ENCODE peak calls at places on chromosomes 11 and 22, in six cellular contexts. I is psoas muscle; O is CD8-positive, alpha-beta memory T cell; A is PC-9; X is A549; B is breast epithelium. Y is an unnamed sample.

GRCh38 chr22:48249721-48250268 is 1487.3 kb downstream of the TBC1D22A start:
- DNase-seq in I (no peak), O (no peak), A (no peak), X (no peak), B (no peak), Y (no peak)

GRCh38 chr11:104000798-104001197 is 35.6 kb upstream of the DDI1 start:
- DNase-seq in I (no peak), O (no peak), A (no peak), X (no peak), B (no peak), Y (no peak)

GRCh38 chr22:48881326-48881980 is 946.2 kb downstream of the BRD1 start:
- DNase-seq in I (no peak), O (no peak), A (no peak), X (no peak), B (no peak), Y (no peak)

GRCh38 chr22:45203150-45203974 is 37.3 kb downstream of the KIAA0930 start:
- DNase-seq in I (no peak), O (no peak), A (no peak), X (no peak), B (peak), Y (no peak)

GRCh38 chr22:40855104-40855959 is 1.1 kb downstream of the ST13 start:
- DNase-seq in I (peak), O (peak), A (no peak), X (no peak), B (no peak), Y (no peak)

GRCh38 chr22:23684561-23685031 is 6.2 kb upstream of the RGL4 start:
- DNase-seq in I (no peak), O (no peak), A (no peak), X (no peak), B (peak), Y (no peak)

GRCh38 chr11:117934526-117935307 is 5.5 kb upstream of the TMPRSS13 start:
- DNase-seq in I (no peak), O (no peak), A (no peak), X (no peak), B (peak), Y (no peak)

GRCh38 chr22:42844756-42845155 is 12.3 kb downstream of the ARFGAP3 start:
- DNase-seq in I (no peak), O (no peak), A (peak), X (peak), B (no peak), Y (no peak)

GRCh38 chr11:117670924-117671323 is 126.1 kb downstream of the DSCAML1 start:
- DNase-seq in I (no peak), O (no peak), A (no peak), X (no peak), B (no peak), Y (no peak)

GRCh38 chr22:43155789-43156188 is 4.4 kb downstream of the TSPO start:
- DNase-seq in I (no peak), O (no peak), A (no peak), X (no peak), B (no peak), Y (no peak)

GRCh38 chr11:17381156-17381555 is 7.3 kb downstream of the KCNJ11 start:
- DNase-seq in I (no peak), O (no peak), A (no peak), X (no peak), B (no peak), Y (no peak)

GRCh38 chr11:76635991-76636520 is 34.5 kb downstream of the LRRC32 start:
- DNase-seq in I (no peak), O (no peak), A (no peak), X (no peak), B (no peak), Y (no peak)

GRCh38 chr11:72771507-72771906 is 19.3 kb upstream of the ARAP1 start:
- DNase-seq in I (no peak), O (no peak), A (no peak), X (no peak), B (no peak), Y (no peak)

GRCh38 chr11:2536440-2536989 is 91.7 kb downstream of the KCNQ1 start:
- DNase-seq in I (peak), O (no peak), A (no peak), X (no peak), B (no peak), Y (no peak)

GRCh38 chr11:97389270-97389669 is 999.5 kb downstream of the JRKL start:
- DNase-seq in I (no peak), O (no peak), A (no peak), X (no peak), B (no peak), Y (no peak)

GRCh38 chr11:1111545-1112212 is 37.0 kb downstream of the MUC2 start:
- DNase-seq in I (peak), O (no peak), A (no peak), X (no peak), B (no peak), Y (no peak)

GRCh38 chr11:17412488-17413180 is 24.2 kb upstream of the KCNJ11 start:
- DNase-seq in I (no peak), O (no peak), A (no peak), X (peak), B (no peak), Y (no peak)

GRCh38 chr22:48259991-48260670 is 1497.7 kb downstream of the TBC1D22A start:
- DNase-seq in I (no peak), O (no peak), A (no peak), X (no peak), B (no peak), Y (no peak)

GRCh38 chr11:10701982-10702381 is 8.4 kb upstream of the IRAG1 start:
- DNase-seq in I (no peak), O (no peak), A (peak), X (no peak), B (no peak), Y (no peak)

GRCh38 chr11:119218141-119218878 is 12.2 kb downstream of the CBL start:
- DNase-seq in I (no peak), O (no peak), A (peak), X (peak), B (no peak), Y (no peak)

GRCh38 chr11:87603887-87604286 is 566.2 kb downstream of the TMEM135 start:
- DNase-seq in I (no peak), O (no peak), A (no peak), X (no peak), B (no peak), Y (no peak)

GRCh38 chr11:70233511-70233919 is 30.4 kb downstream of the FADD start:
- DNase-seq in I (no peak), O (no peak), A (peak), X (peak), B (peak), Y (no peak)

GRCh38 chr11:26297179-26297970 is 34.6 kb upstream of the ANO3 start:
- DNase-seq in I (no peak), O (no peak), A (peak), X (peak), B (no peak), Y (no peak)

GRCh38 chr11:123570939-123571590 is 83.4 kb downstream of the SCN3B start:
- DNase-seq in I (no peak), O (no peak), A (no peak), X (no peak), B (no peak), Y (no peak)

GRCh38 chr22:43009444-43009843 is 5.5 kb downstream of the PACSIN2 start:
- DNase-seq in I (no peak), O (no peak), A (no peak), X (no peak), B (no peak), Y (no peak)

GRCh38 chr11:65066315-65066714 is 8.0 kb upstream of the NAALADL1 start:
- DNase-seq in I (no peak), O (no peak), A (peak), X (no peak), B (no peak), Y (no peak)

GRCh38 chr11:2084721-2085120 is 54.5 kb downstream of the IGF2 start:
- DNase-seq in I (no peak), O (no peak), A (no peak), X (no peak), B (peak), Y (no peak)

GRCh38 chr11:10657308-10658271 is 36.0 kb downstream of the IRAG1 start:
- DNase-seq in I (no peak), O (no peak), A (peak), X (peak), B (no peak), Y (no peak)

GRCh38 chr22:39117585-39118191 is 20.6 kb downstream of the APOBEC3H start:
- DNase-seq in I (no peak), O (peak), A (peak), X (peak), B (no peak), Y (no peak)

GRCh38 chr22:35987487-35987886 is 41.1 kb downstream of the RBFOX2 start:
- DNase-seq in I (no peak), O (no peak), A (no peak), X (no peak), B (no peak), Y (no peak)

GRCh38 chr22:26658671-26659478 is 1.5 kb downstream of the MIAT start:
- DNase-seq in I (peak), O (peak), A (peak), X (peak), B (no peak), Y (peak)

GRCh38 chr11:18171377-18172000 is 1.1 kb upstream of the MRGPRX4 start:
- DNase-seq in I (no peak), O (no peak), A (no peak), X (peak), B (no peak), Y (no peak)

GRCh38 chr11:133476570-133477262 is 55.6 kb downstream of the OPCML start:
- DNase-seq in I (no peak), O (no peak), A (no peak), X (no peak), B (no peak), Y (no peak)

GRCh38 chr11:69156673-69157155 is 979 bp downstream of the SMIM38 start:
- DNase-seq in I (no peak), O (no peak), A (peak), X (no peak), B (no peak), Y (no peak)

GRCh38 chr22:44686873-44687600 is 15.0 kb upstream of the PRR5 start:
- DNase-seq in I (no peak), O (no peak), A (peak), X (peak), B (no peak), Y (no peak)

DNA sequence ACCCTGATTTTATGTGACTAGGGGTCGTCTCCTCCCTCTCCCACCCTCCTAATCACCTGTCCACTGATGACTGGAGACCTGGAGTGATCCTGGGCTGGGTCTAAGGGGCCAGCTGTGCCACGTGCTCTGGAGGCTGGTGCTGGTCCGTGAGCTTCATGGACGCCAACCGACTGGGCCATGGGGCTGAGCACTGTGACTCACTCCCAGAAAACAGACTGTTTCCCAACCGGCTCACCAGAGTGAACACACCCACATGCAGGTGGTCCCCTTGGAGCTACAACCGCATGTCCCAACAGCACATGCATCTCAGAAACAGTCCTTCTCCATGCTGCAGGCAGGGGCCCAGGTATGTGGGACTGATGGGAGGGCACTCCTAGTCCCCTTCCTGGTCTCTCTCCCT is 14.0 kb upstream of the LMO1 start:
- DNase-seq in I (no peak), O (no peak), A (no peak), X (no peak), B (no peak), Y (no peak)
- H3K27ac ChIP-seq in I (no peak), O (no peak), A (no peak), X (no peak), B (no peak), Y (no peak)

GRCh38 chr11:66685276-66686099 is 7.8 kb upstream of the RBM4B start:
- DNase-seq in I (no peak), O (no peak), A (no peak), X (no peak), B (peak), Y (no peak)

GRCh38 chr11:66687831-66688281 is 10.2 kb upstream of the RBM4B start:
- DNase-seq in I (no peak), O (no peak), A (no peak), X (no peak), B (no peak), Y (no peak)

GRCh38 chr11:66686100-66686785 is 8.6 kb upstream of the RBM4B start:
- DNase-seq in I (no peak), O (no peak), A (no peak), X (no peak), B (peak), Y (no peak)

GRCh38 chr11:66688561-66689534 is 11.2 kb upstream of the RBM4B start:
- DNase-seq in I (no peak), O (no peak), A (no peak), X (no peak), B (no peak), Y (no peak)

DNA sequence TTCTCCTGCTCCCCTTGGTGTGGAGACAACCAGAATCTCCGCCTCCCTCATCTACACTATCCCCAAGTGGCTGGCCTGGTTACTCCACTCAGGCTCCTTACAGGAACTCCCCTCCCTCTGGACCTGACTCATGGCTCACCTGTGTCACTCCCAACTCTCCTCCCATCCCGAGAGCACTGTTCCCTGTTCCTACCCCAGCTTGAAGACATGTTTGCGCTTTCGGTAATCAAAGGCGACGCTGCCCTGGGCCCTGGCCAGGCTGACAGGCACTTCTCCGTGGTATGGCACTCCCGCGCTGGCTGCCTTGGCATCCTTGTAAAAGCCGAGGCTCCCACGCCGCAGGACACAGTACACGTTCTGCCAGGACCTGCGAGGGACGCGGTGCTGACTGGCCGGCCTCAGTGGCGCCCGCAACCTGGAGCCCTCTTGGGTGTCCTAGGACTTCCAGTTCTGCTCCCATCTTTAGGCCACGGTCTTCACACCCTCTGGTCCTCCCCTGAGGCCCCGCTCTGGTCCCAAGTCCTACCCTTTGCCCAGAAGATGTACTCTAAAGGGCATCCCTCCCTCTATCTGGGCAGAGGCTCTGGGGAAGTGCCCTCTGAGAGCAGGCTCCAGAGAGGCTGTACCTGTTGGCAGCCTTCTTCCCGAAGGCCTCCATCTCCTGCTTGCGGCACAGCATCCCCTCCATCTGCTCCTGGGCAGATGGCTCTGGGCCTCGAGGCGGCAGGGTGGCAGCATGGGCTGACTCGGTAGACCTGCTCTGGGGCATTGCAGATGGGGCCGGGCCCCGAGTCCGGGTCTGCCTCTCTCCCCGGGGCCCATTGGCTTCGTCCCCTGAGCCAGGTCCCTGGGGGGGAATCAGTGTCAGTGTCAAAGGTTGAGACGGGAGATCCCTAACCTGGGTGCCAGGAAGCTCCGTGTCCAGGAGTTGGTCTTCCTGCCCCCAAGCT is 9.4 kb upstream of the RBM4B start:
- DNase-seq in I (no peak), O (no peak), A (no peak), X (no peak), B (no peak), Y (no peak)
- H3K27ac ChIP-seq in I (no peak), O (no peak), A (no peak), X (no peak), B (peak), Y (no peak)

DNA sequence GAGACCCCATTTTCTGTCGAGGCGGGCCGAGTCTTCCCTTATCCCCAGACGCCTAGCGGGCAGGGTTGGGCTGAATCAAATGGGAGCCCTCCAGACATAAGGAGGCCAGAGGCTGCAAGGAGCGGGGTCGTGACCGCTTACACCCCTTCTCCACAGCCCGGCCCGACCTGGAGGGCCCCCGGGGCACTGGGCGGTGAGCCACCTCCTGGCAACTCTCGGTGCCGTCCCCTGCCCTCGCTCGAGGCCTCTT is 499 bp upstream of the GP1BB start:
- DNase-seq in I (no peak), O (no peak), A (no peak), X (no peak), B (no peak), Y (no peak)
- H3K27ac ChIP-seq in I (no peak), O (peak), A (no peak), X (no peak), B (no peak), Y (no peak)

DNA sequence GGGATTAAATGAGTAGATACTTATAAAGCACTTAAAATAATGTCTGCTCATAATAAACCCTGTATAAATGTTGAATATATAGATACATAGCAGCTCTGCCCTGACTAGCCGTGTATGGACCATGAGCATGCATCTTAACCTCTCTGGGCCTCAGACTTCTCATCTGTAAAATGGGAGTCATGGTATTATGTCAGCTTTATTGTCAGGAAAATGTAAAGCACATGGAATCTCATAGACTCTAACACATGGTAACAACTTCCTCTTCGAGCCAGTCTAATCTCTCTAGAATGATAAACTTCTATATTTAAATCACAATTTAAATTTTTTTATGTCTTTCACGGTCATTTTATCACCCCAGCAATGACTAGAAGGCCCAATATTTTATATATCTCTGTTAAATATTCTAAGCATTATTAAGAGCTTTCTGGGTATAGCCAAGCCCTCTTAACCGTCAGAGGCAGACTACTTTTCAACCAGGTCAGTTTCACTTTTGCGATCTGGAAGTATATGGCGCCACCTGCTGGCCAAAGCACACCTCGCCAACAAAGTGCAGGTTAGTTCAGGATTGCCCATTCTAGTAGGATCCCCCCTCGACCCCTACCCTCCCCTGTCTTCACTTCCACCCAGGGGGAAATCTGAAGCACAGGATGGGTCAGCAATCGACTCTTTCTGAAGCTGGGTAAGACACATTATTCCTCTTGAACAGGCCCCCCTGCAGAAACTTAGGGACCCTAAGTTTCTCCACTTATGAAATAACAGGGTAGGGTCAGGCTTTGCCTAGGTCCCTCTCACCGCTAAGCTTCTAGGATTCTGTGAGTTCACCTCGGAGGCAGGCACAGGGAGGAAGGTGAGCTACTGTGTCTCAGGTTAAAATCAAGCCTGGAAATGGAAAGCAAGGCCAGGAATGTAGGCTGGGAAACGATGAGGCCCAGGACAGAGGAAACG is 36.0 kb downstream of the KCNJ1 start:
- DNase-seq in I (peak), O (peak), A (peak), X (peak), B (peak), Y (peak)
- H3K27ac ChIP-seq in I (no peak), O (peak), A (no peak), X (no peak), B (no peak), Y (no peak)

DNA sequence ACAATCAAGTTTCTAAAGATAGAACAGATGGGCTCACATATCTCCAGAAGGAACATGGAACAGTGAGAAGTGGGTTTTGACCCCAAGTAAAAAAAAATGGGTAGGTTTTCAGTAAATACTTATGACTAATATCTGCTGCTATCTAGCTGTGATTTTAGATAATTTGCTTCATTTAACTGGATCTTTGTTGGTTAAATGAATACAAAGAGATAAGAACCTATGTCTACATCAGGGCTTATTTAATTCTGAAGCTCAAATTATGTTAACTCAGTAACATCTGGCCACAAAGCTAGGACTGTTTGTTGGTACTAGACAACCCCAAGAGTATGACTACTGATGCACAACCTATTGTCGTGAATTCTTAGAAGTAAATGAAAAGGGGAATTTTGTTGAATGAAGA is 144.4 kb upstream of the SESN3 start:
- DNase-seq in I (no peak), O (no peak), A (no peak), X (no peak), B (no peak), Y (no peak)
- H3K27ac ChIP-seq in I (no peak), O (no peak), A (no peak), X (no peak), B (no peak), Y (no peak)

Y was measured in caudate nucleus.